ENCODE peak calls at places on chromosomes 1 and 21, in ten cellular contexts. A, P, W, Q, C, O, S, J, X and L are unnamed samples. For H3K27me3 and H3K4me1, the result is how much of the 10 kb centered on the place peaks cover.

GRCh38 chr1:19758227-19758830 is 41.4 kb downstream of the TMCO4 start:
- DNase-seq in C (no peak), Q (peak), A (no peak), O (peak), W (peak), X (peak), S (no peak), J (peak), P (no peak), L (no peak)

GRCh38 chr1:32647308-32648134 is 2.8 kb downstream of the ZBTB8OS start:
- DNase-seq in X (no peak), J (no peak), O (peak), Q (no peak), S (no peak), P (no peak), A (no peak), C (no peak), W (no peak), L (no peak)

GRCh38 chr1:52413410-52414104 is 9.2 kb downstream of the PRPF38A start:
- DNase-seq in O (no peak), X (no peak), J (peak), A (no peak), S (no peak), P (no peak), Q (no peak), W (no peak), C (no peak), L (peak)

GRCh38 chr1:171468120-171468790 is 17.1 kb upstream of the PRRC2C start:
- DNase-seq in J (peak), P (no peak), Q (peak), W (no peak), X (no peak), S (no peak), C (no peak), O (peak), A (no peak), L (no peak)

GRCh38 chr1:234978397-234979291 is 150.0 kb downstream of the TOMM20 start:
- DNase-seq in A (no peak), X (no peak), S (no peak), O (peak), W (peak), C (peak), J (peak), P (peak), Q (peak), L (peak)

GRCh38 chr1:46246548-46247432 is 773 bp upstream of the RAD54L start:
- DNase-seq in W (peak), J (peak), P (peak), S (no peak), Q (peak), X (peak), C (peak), O (peak), A (peak), L (peak)

GRCh38 chr1:154749078-154749760 is 120.9 kb downstream of the KCNN3 start:
- DNase-seq in P (no peak), O (peak), S (no peak), Q (peak), A (peak), W (peak), C (no peak), X (peak), J (peak), L (no peak)

GRCh38 chr1:163361123-163361934 is 39.6 kb downstream of the NUF2 start:
- DNase-seq in S (no peak), C (no peak), Q (peak), A (no peak), O (peak), W (no peak), J (peak), P (no peak), X (no peak), L (no peak)

GRCh38 chr1:153395136-153395685 is 4.3 kb upstream of the S100A8 start:
- DNase-seq in Q (peak), O (no peak), S (no peak), J (peak), A (no peak), X (no peak), P (no peak), C (no peak), W (no peak), L (peak)

GRCh38 chr1:115336741-115337140 is 1.3 kb downstream of the NGF start:
- DNase-seq in S (no peak), Q (no peak), J (peak), O (no peak), A (no peak), W (no peak), C (no peak), P (no peak), X (no peak), L (no peak)

GRCh38 chr21:16181024-16181423 is 451.2 kb downstream of the USP25 start:
- DNase-seq in W (peak), X (no peak), S (no peak), Q (peak), P (no peak), A (peak), O (peak), C (no peak), J (no peak), L (no peak)

GRCh38 chr1:72439036-72439435 is 156.7 kb upstream of the NEGR1 start:
- DNase-seq in P (no peak), Q (peak), O (peak), W (no peak), X (no peak), C (no peak), A (no peak), J (peak), S (no peak), L (no peak)

GRCh38 chr1:90835661-90836344 is 118.7 kb upstream of the BARHL2 start:
- DNase-seq in S (peak), O (no peak), Q (no peak), J (peak), W (no peak), C (no peak), P (no peak), A (no peak), X (no peak), L (no peak)

GRCh38 chr1:221230605-221231004 is 351.4 kb downstream of the HLX start:
- DNase-seq in A (no peak), W (no peak), C (no peak), P (no peak), S (peak), J (peak), Q (no peak), X (no peak), O (peak), L (no peak)

GRCh38 chr1:43221256-43221778 is 48.5 kb upstream of the TMEM125 start:
- DNase-seq in Q (no peak), X (no peak), A (no peak), O (no peak), W (no peak), S (no peak), C (no peak), J (no peak), P (no peak), L (no peak)

GRCh38 chr1:236394905-236395779 is 1.1 kb downstream of the EDARADD start:
- DNase-seq in X (no peak), J (peak), W (no peak), Q (peak), O (peak), S (no peak), P (peak), C (no peak), A (no peak), L (peak)

GRCh38 chr1:15444476-15445389 is 6.5 kb downstream of the CTRC start:
- DNase-seq in O (no peak), S (no peak), Q (peak), A (no peak), J (no peak), W (no peak), P (no peak), C (no peak), X (no peak), L (no peak)

DNA sequence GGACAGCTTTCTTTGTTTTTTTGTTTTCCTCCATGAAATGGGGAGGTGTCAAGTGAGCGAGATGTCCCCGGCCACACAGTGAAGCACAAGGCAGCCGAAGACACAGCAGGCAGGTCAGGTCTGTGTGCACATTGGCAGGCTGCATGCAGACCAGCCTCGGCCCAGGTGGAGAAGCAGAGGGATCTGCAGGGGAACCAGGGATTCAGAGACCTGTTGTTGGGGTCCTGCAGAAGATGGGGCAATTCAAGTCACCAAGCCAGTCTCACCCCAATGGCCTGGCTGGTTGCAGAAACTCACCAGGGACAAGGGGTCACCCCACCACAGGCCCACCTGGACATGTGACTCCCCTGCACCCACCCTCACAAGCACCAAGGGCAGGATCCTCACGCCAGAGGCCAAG is 4.0 kb upstream of the ABCG1 start:
- DNase-seq in Q (no peak), A (no peak), O (no peak), X (no peak), S (no peak), P (no peak), J (no peak), W (peak), C (no peak), L (no peak)
- H3K27me3 ChIP-seq in Q (under half), A (under half), O (under half), X (under half), S (under half), P (under half), J (under half), W (under half), C (under half), L (under half)

GRCh38 chr1:229034246-229034645 is 236.7 kb upstream of the RAB4A start:
- DNase-seq in C (no peak), O (no peak), P (no peak), Q (no peak), W (no peak), A (no peak), X (no peak), S (no peak), J (no peak), L (no peak)

GRCh38 chr1:229030642-229031390 is 240.1 kb upstream of the RAB4A start:
- DNase-seq in C (no peak), Q (no peak), W (no peak), P (no peak), S (no peak), O (no peak), A (no peak), X (no peak), J (no peak), L (no peak)

GRCh38 chr1:229031491-229032341 is 239.2 kb upstream of the RAB4A start:
- DNase-seq in A (no peak), O (no peak), W (no peak), J (no peak), X (no peak), S (no peak), Q (no peak), P (no peak), C (no peak), L (no peak)

GRCh38 chr1:229033480-229033879 is 237.4 kb upstream of the RAB4A start:
- DNase-seq in X (no peak), C (no peak), Q (no peak), J (no peak), W (no peak), O (no peak), P (no peak), A (no peak), S (no peak), L (no peak)

GRCh38 chr1:229032455-229032854 is 238.5 kb upstream of the RAB4A start:
- DNase-seq in W (no peak), Q (peak), P (no peak), O (no peak), X (no peak), J (peak), A (no peak), C (no peak), S (no peak), L (no peak)
- H3K4me3 ChIP-seq in W (no peak), Q (no peak), P (no peak), O (no peak), X (no peak), J (no peak), A (no peak), C (no peak), S (no peak), L (no peak)

DNA sequence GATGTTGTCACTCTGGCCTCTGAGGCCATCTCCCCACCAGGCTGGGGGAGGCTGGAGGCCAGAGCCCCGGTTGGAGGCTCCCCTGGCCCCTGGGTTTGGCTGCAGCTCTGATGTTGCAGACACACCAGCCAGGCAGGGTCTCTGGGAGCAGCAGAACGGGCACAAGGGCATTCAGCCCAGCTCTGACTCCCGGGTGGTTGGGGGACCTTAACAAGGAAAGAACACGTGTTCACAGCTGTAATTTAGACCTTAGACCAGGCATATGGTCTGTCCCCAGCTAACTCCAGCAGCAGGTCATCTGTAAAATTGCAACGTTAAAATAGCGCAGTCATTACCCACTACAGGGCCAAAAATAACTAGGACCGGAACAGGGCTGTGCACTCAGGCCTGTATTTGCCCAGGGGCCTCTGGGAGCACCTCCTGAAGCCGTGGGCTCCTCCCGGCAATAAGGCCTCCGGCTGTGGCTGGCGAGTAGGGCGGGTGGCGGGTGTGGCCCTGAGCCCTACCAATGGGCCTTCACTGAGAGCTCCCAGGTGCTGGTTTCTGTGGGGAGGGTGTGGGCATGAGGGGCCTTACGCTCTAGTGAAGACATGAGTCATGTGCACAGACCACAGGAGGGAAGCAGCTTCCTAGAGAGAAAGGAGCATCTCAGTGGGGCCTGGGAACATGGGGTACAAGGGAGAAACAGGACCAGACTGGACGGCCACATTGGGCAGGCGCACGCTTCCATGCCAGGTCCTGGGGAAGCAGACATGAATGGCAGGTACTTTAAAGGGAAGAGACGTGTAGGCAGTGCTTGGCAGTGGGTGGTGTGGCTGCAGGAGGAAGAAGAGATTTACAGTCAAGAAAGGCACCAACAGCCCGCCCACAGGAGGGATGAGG is 6.1 kb downstream of the LDLRAP1 start:
- DNase-seq in X (no peak), S (peak), Q (peak), P (peak), O (peak), A (no peak), W (no peak), C (peak), J (no peak), L (peak)
- H3K4me1 ChIP-seq in X (under half), S (half or more), Q (under half), P (half or more), O (under half), A (under half), W (half or more), C (half or more), J (under half), L (under half)

GRCh38 chr1:226548281-226549093 is at the start of gene STUM:
- DNase-seq in O (peak), Q (peak), C (no peak), J (peak), W (no peak), A (no peak), P (no peak), X (no peak), S (no peak), L (peak)
- H3K27me3 ChIP-seq in O (under half), Q (under half), C (under half), J (half or more), W (under half), A (under half), P (under half), X (half or more), S (under half), L (under half)